ENCODE peak calls at places on chromosomes 7 and 10, in seven cellular contexts. N is NCI-H2081 treated with DMSO at 0.1 percent for 48 hours; G is activated naive CD4-positive, alpha-beta T cell treated with Interleukin-2 at 50 U/mL for 16 hours; E is Right ventricle myocardium superior; J is EH; K is left kidney; F is NCI-H1417. D is an unnamed sample.

GRCh38 chr7:3643091-3643490 is 342.0 kb downstream of the SDK1 start:
- DNase-seq in N (no peak), G (no peak), E (no peak), J (no peak), K (no peak), F (no peak), D (no peak)

GRCh38 chr10:44306762-44307161 is 78.1 kb downstream of the CXCL12 start:
- DNase-seq in N (no peak), G (no peak), E (no peak), J (peak; percentile 30), K (peak; percentile 56), F (no peak), D (peak; percentile 18)

GRCh38 chr7:23691320-23691719 is 11.3 kb downstream of the FAM221A start:
- DNase-seq in N (no peak), G (no peak), E (no peak), J (peak; percentile 4), K (no peak), F (no peak), D (no peak)

GRCh38 chr10:87546221-87546620 is 41.5 kb downstream of the MINPP1 start:
- DNase-seq in N (no peak), G (no peak), E (no peak), J (peak; percentile 95), K (no peak), F (no peak), D (peak; percentile 88)

GRCh38 chr7:123747620-123748141 is 1.1 kb downstream of the WASL start:
- DNase-seq in N (no peak), G (peak; percentile 25), E (peak; percentile 48), J (peak; percentile 83), K (peak; percentile 91), F (peak; percentile 65), D (peak; percentile 80)

GRCh38 chr7:360454-361100 is 70.6 kb downstream of the FOXL3 start:
- DNase-seq in N (no peak), G (peak; percentile 46), E (peak; percentile 35), J (no peak), K (no peak), F (no peak), D (no peak)

GRCh38 chr10:650691-651615 is 38.5 kb downstream of the DIP2C start:
- DNase-seq in N (no peak), G (no peak), E (no peak), J (peak; percentile 84), K (no peak), F (no peak), D (peak; percentile 32)

GRCh38 chr7:68688416-68689086 is 909.7 kb upstream of the AUTS2 start:
- DNase-seq in N (no peak), G (no peak), E (no peak), J (no peak), K (no peak), F (peak; percentile 78), D (no peak)

GRCh38 chr10:47026301-47027107 is 115.3 kb downstream of the PTPN20 start:
- DNase-seq in N (no peak), G (no peak), E (peak; percentile 35), J (no peak), K (no peak), F (no peak), D (no peak)

GRCh38 chr10:13180788-13181187 is 19.4 kb downstream of the MCM10 start:
- DNase-seq in N (no peak), G (no peak), E (no peak), J (no peak), K (no peak), F (no peak), D (no peak)

GRCh38 chr7:36317276-36317675 is 72.4 kb upstream of the ANLN start:
- DNase-seq in N (no peak), G (no peak), E (no peak), J (no peak), K (no peak), F (no peak), D (no peak)

GRCh38 chr10:128178319-128178937 is 52.2 kb upstream of the MKI67 start:
- DNase-seq in N (no peak), G (peak; percentile 57), E (no peak), J (peak; percentile 4), K (peak; percentile 54), F (no peak), D (peak; percentile 34)

GRCh38 chr10:73873843-73874215 is 526 bp downstream of the CAMK2G start:
- DNase-seq in N (no peak), G (peak; percentile 24), E (no peak), J (no peak), K (peak; percentile 45), F (no peak), D (no peak)

GRCh38 chr7:92244803-92245486 is 769 bp downstream of the KRIT1 start:
- DNase-seq in N (no peak), G (no peak), E (no peak), J (peak; percentile 47), K (no peak), F (no peak), D (peak; percentile 38)

GRCh38 chr10:119360181-119360921 is 153.0 kb downstream of the GRK5 start:
- DNase-seq in N (no peak), G (peak; percentile 5), E (peak; percentile 72), J (peak; percentile 20), K (no peak), F (no peak), D (no peak)

GRCh38 chr10:35898722-35899485 is 256.8 kb upstream of the FZD8 start:
- DNase-seq in N (peak; percentile 24), G (no peak), E (peak; percentile 75), J (no peak), K (peak; percentile 40), F (no peak), D (no peak)

D was measured in EL.